ENCODE peak calls at places on chromosomes 7 and 10, in ten cellular contexts. N, U, F, V, T, C, W, X, A and J are unnamed samples.

GRCh38 chr7:77315102-77315501 is 101.0 kb downstream of the GSAP start:
- DNase-seq in N (no peak), U (no peak), F (peak), V (no peak), T (no peak), C (no peak), W (no peak), X (no peak), A (no peak), J (no peak)

GRCh38 chr7:55339033-55339995 is 25.8 kb upstream of the LANCL2 start:
- DNase-seq in N (no peak), U (no peak), F (no peak), V (no peak), T (no peak), C (no peak), W (no peak), X (no peak), A (no peak), J (no peak)

GRCh38 chr7:77276120-77276519 is 76.5 kb upstream of the FGL2 start:
- DNase-seq in N (no peak), U (no peak), F (no peak), V (no peak), T (no peak), C (no peak), W (no peak), X (no peak), A (no peak), J (no peak)

GRCh38 chr7:37448637-37449331 is at the start of gene ELMO1:
- DNase-seq in N (peak), U (peak), F (peak), V (peak), T (peak), C (peak), W (peak), X (peak), A (peak), J (peak)

GRCh38 chr7:24862461-24862860 is 105.2 kb upstream of the GSDME start:
- DNase-seq in N (no peak), U (no peak), F (no peak), V (no peak), T (no peak), C (no peak), W (no peak), X (no peak), A (no peak), J (no peak)

GRCh38 chr10:33155720-33156638 is 178.5 kb downstream of the NRP1 start:
- DNase-seq in N (peak), U (no peak), F (no peak), V (peak), T (no peak), C (no peak), W (peak), X (no peak), A (peak), J (no peak)

GRCh38 chr7:131947661-131948060 is 391.2 kb upstream of the PODXL start:
- DNase-seq in N (no peak), U (no peak), F (no peak), V (no peak), T (no peak), C (no peak), W (no peak), X (no peak), A (no peak), J (no peak)

GRCh38 chr7:6442114-6442513 is 5.6 kb downstream of the DAGLB start:
- DNase-seq in N (no peak), U (no peak), F (no peak), V (no peak), T (peak), C (no peak), W (no peak), X (no peak), A (no peak), J (no peak)

GRCh38 chr10:63670291-63670898 is 149.2 kb downstream of the REEP3 start:
- DNase-seq in N (peak), U (no peak), F (no peak), V (no peak), T (no peak), C (no peak), W (no peak), X (no peak), A (no peak), J (no peak)

GRCh38 chr7:100585511-100586265 is at the start of gene LRCH4:
- DNase-seq in N (peak), U (peak), F (no peak), V (peak), T (peak), C (no peak), W (peak), X (no peak), A (peak), J (peak)

GRCh38 chr10:103238506-103239252 is 7.0 kb upstream of the RPEL1 start:
- DNase-seq in N (peak), U (no peak), F (peak), V (peak), T (peak), C (no peak), W (peak), X (no peak), A (no peak), J (no peak)

GRCh38 chr10:71124921-71125748 is 87.2 kb upstream of the UNC5B start:
- DNase-seq in N (peak), U (no peak), F (peak), V (peak), T (no peak), C (no peak), W (no peak), X (no peak), A (peak), J (no peak)

GRCh38 chr10:77301305-77301730 is 336.3 kb downstream of the KCNMA1 start:
- DNase-seq in N (no peak), U (no peak), F (no peak), V (no peak), T (no peak), C (no peak), W (peak), X (no peak), A (no peak), J (no peak)

GRCh38 chr10:43125881-43126731 is 12.1 kb upstream of the CSGALNACT2 start:
- DNase-seq in N (peak), U (peak), F (no peak), V (peak), T (no peak), C (no peak), W (no peak), X (no peak), A (no peak), J (peak)

GRCh38 chr10:123582084-123582989 is 83.8 kb upstream of the GPR26 start:
- DNase-seq in N (peak), U (peak), F (peak), V (peak), T (peak), C (peak), W (peak), X (peak), A (peak), J (peak)

GRCh38 chr10:119597405-119598186 is 832 bp upstream of the TIAL1 start:
- DNase-seq in N (no peak), U (no peak), F (no peak), V (no peak), T (no peak), C (no peak), W (no peak), X (no peak), A (no peak), J (no peak)

GRCh38 chr7:27641576-27642230 is 21.0 kb downstream of the HIBADH start:
- DNase-seq in N (no peak), U (no peak), F (no peak), V (no peak), T (no peak), C (no peak), W (no peak), X (no peak), A (no peak), J (no peak)

GRCh38 chr7:55966851-55967250 is 2.5 kb downstream of the NIPSNAP2 start:
- DNase-seq in N (no peak), U (no peak), F (no peak), V (no peak), T (no peak), C (peak), W (peak), X (no peak), A (no peak), J (no peak)

GRCh38 chr10:103855424-103855823 is at the start of gene SH3PXD2A:
- DNase-seq in N (peak), U (peak), F (peak), V (peak), T (no peak), C (peak), W (no peak), X (no peak), A (no peak), J (peak)

GRCh38 chr10:104109908-104110662 is 11.9 kb upstream of the SFR1 start:
- DNase-seq in N (no peak), U (no peak), F (no peak), V (no peak), T (no peak), C (no peak), W (peak), X (no peak), A (no peak), J (no peak)

GRCh38 chr7:54704851-54705250 is 54.2 kb downstream of the SEC61G start:
- DNase-seq in N (no peak), U (no peak), F (no peak), V (no peak), T (no peak), C (no peak), W (no peak), X (no peak), A (no peak), J (no peak)

GRCh38 chr7:82264752-82265305 is 178.7 kb downstream of the CACNA2D1 start:
- DNase-seq in N (no peak), U (no peak), F (no peak), V (no peak), T (no peak), C (no peak), W (no peak), X (no peak), A (no peak), J (no peak)

GRCh38 chr10:33279276-33279675 is 55.2 kb downstream of the NRP1 start:
- DNase-seq in N (no peak), U (no peak), F (no peak), V (no peak), T (no peak), C (no peak), W (no peak), X (no peak), A (no peak), J (no peak)

GRCh38 chr7:141342664-141343400 is 208.4 kb upstream of the AGK start:
- DNase-seq in N (no peak), U (no peak), F (no peak), V (no peak), T (no peak), C (no peak), W (no peak), X (no peak), A (no peak), J (no peak)

GRCh38 chr10:124343351-124344265 is 75.1 kb downstream of the OAT start:
- DNase-seq in N (peak), U (no peak), F (no peak), V (no peak), T (no peak), C (no peak), W (no peak), X (no peak), A (no peak), J (peak)

GRCh38 chr10:118754132-118754555 is 626 bp downstream of the CACUL1 start:
- DNase-seq in N (peak), U (peak), F (peak), V (peak), T (peak), C (peak), W (peak), X (peak), A (no peak), J (peak)

GRCh38 chr7:129041142-129041928 is 13.6 kb downstream of the TNPO3 start:
- DNase-seq in N (peak), U (no peak), F (no peak), V (no peak), T (no peak), C (no peak), W (no peak), X (no peak), A (no peak), J (no peak)

GRCh38 chr7:4861227-4861626 is 603 bp downstream of the PAPOLB start:
- DNase-seq in N (no peak), U (no peak), F (no peak), V (no peak), T (no peak), C (no peak), W (no peak), X (no peak), A (no peak), J (no peak)

GRCh38 chr7:26696978-26697377 is 167.4 kb downstream of the SKAP2 start:
- DNase-seq in N (no peak), U (no peak), F (no peak), V (no peak), T (no peak), C (no peak), W (no peak), X (no peak), A (no peak), J (no peak)

GRCh38 chr10:98446121-98446655 is 547 bp downstream of the HPS1 start:
- DNase-seq in N (no peak), U (peak), F (no peak), V (no peak), T (peak), C (peak), W (peak), X (no peak), A (no peak), J (peak)

GRCh38 chr10:13390604-13391522 is 42.8 kb upstream of the SEPHS1 start:
- DNase-seq in N (peak), U (no peak), F (no peak), V (no peak), T (peak), C (no peak), W (no peak), X (no peak), A (no peak), J (no peak)

GRCh38 chr7:128166603-128167315 is 74.3 kb upstream of the LEP start:
- DNase-seq in N (peak), U (peak), F (peak), V (no peak), T (no peak), C (no peak), W (peak), X (no peak), A (peak), J (no peak)

GRCh38 chr10:101576229-101576863 is 11.7 kb downstream of the POLL start:
- DNase-seq in N (no peak), U (no peak), F (no peak), V (no peak), T (no peak), C (no peak), W (peak), X (no peak), A (no peak), J (no peak)

GRCh38 chr10:7738536-7739407 is 35.7 kb downstream of the ITIH2 start:
- DNase-seq in N (no peak), U (no peak), F (no peak), V (no peak), T (no peak), C (no peak), W (no peak), X (no peak), A (no peak), J (no peak)

GRCh38 chr7:47663841-47664240 is 81.9 kb upstream of the TNS3 start:
- DNase-seq in N (no peak), U (no peak), F (no peak), V (no peak), T (no peak), C (no peak), W (no peak), X (no peak), A (no peak), J (no peak)

GRCh38 chr10:2979267-2979660 is 88.1 kb upstream of the PFKP start:
- DNase-seq in N (no peak), U (no peak), F (no peak), V (no peak), T (no peak), C (no peak), W (no peak), X (no peak), A (no peak), J (no peak)